ENCODE peak calls at places on chromosome 4, in four cellular contexts. L, Q, S and M are unnamed samples.

GRCh38 chr4:99816611-99817309 is at the start of gene DAPP1:
- DNase-seq in Q (no peak), L (no peak), S (no peak), M (no peak)

GRCh38 chr4:70365479-70365878 is 4.9 kb downstream of the SMR3A start:
- DNase-seq in L (peak), S (no peak), Q (no peak), M (no peak)

GRCh38 chr4:88027611-88028608 is 20.5 kb downstream of the PKD2 start:
- DNase-seq in Q (no peak), L (no peak), S (no peak), M (no peak)

GRCh38 chr4:144720491-144720890 is 74.5 kb downstream of the HHIP start:
- DNase-seq in Q (no peak), S (no peak), L (no peak), M (no peak)

GRCh38 chr4:175330652-175331051 is 412.5 kb downstream of the ADAM29 start:
- DNase-seq in Q (no peak), L (no peak), S (no peak), M (no peak)

GRCh38 chr4:14168919-14169318 is 541.4 kb upstream of the BOD1L1 start:
- DNase-seq in L (no peak), Q (no peak), S (no peak), M (no peak)

GRCh38 chr4:140851032-140851636 is 94.9 kb upstream of the TBC1D9 start:
- DNase-seq in Q (peak), S (peak), L (peak), M (peak)

GRCh38 chr4:54226399-54227260 is 2.5 kb upstream of the PDGFRA start:
- DNase-seq in Q (peak), L (no peak), S (no peak), M (no peak)

GRCh38 chr4:113317523-113317922 is 268.1 kb downstream of the ANK2 start:
- DNase-seq in L (no peak), S (no peak), Q (no peak), M (no peak)

GRCh38 chr4:16225139-16225538 is 1.1 kb downstream of the TAPT1 start:
- DNase-seq in S (no peak), L (no peak), Q (no peak), M (no peak)

GRCh38 chr4:167168611-167169010 is 65.7 kb downstream of the SPOCK3 start:
- DNase-seq in S (no peak), Q (no peak), L (no peak), M (no peak)

GRCh38 chr4:135411251-135411650 is 1209.7 kb upstream of the PABPC4L start:
- DNase-seq in L (no peak), S (no peak), Q (no peak), M (no peak)

GRCh38 chr4:148062301-148062950 is 330.5 kb downstream of the ARHGAP10 start:
- DNase-seq in L (no peak), Q (no peak), S (no peak), M (no peak)

GRCh38 chr4:40446785-40447184 is 111.7 kb downstream of the CHRNA9 start:
- DNase-seq in L (no peak), S (no peak), Q (no peak), M (no peak)

GRCh38 chr4:82044141-82044993 is 329.4 kb downstream of the HNRNPD start:
- DNase-seq in L (no peak), Q (peak), S (no peak), M (peak)

GRCh38 chr4:48315728-48316630 is 25.4 kb upstream of the SLAIN2 start:
- DNase-seq in L (peak), S (peak), Q (peak), M (peak)

GRCh38 chr4:26139310-26139924 is 181.4 kb upstream of the RBPJ start:
- DNase-seq in L (no peak), Q (peak), S (no peak), M (no peak)

GRCh38 chr4:182752158-182752910 is 164.9 kb downstream of the DCTD start:
- DNase-seq in S (no peak), L (no peak), Q (no peak), M (no peak)

GRCh38 chr4:187887886-187888285 is 107.7 kb upstream of the ZFP42 start:
- DNase-seq in Q (no peak), L (no peak), S (no peak), M (no peak)

GRCh38 chr4:52235775-52236174 is 184.7 kb downstream of the SPATA18 start:
- DNase-seq in L (no peak), Q (no peak), S (no peak), M (peak)

GRCh38 chr4:53858744-53859143 is 205.7 kb downstream of the CHIC2 start:
- DNase-seq in Q (no peak), S (no peak), L (no peak), M (no peak)

DNA sequence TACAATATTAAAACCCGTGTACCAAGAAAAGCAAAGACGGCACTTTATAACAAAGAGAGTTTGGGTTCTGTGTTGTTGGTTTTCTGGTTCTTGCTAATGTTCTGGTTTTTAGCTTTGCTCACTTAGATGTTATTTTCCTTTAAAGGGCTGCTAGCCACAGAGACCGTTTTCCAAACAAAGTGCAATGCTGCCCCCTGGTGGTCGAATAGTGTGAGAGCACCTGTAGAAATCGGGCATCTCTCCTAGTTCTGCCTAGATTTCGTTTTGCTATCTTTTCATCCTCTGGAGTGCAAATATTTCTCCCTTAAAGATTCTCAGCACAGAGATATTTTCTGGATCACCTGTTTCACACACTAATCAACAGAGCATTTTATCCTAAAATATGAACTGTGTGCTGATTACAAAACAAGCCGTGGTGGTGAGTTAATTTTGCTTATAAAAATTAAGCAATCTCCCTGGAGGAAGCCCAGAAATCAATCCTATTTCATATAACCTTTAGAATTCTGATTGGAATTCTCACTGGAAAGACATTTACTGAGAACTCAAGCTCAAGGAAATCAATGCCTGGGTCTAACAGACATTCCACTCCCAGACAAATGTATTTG is 334.5 kb upstream of the NOCT start:
- DNase-seq in S (peak), L (peak), Q (peak), M (peak)
- TF ChIP-seq ELF4 in S (no peak), L (no peak), Q (no peak), M (no peak)

GRCh38 chr4:1410491-1411325 is 4.5 kb upstream of the NKX1-1 start:
- DNase-seq in S (peak), Q (peak), L (peak), M (peak)
- TF ChIP-seq ELF4 in S (no peak), Q (peak), L (peak), M (no peak)

GRCh38 chr4:8274772-8275241 is 5.3 kb downstream of the HTRA3 start:
- DNase-seq in Q (no peak), L (no peak), S (no peak), M (no peak)
- TF ChIP-seq ELF4 in Q (no peak), L (no peak), S (no peak), M (no peak)

DNA sequence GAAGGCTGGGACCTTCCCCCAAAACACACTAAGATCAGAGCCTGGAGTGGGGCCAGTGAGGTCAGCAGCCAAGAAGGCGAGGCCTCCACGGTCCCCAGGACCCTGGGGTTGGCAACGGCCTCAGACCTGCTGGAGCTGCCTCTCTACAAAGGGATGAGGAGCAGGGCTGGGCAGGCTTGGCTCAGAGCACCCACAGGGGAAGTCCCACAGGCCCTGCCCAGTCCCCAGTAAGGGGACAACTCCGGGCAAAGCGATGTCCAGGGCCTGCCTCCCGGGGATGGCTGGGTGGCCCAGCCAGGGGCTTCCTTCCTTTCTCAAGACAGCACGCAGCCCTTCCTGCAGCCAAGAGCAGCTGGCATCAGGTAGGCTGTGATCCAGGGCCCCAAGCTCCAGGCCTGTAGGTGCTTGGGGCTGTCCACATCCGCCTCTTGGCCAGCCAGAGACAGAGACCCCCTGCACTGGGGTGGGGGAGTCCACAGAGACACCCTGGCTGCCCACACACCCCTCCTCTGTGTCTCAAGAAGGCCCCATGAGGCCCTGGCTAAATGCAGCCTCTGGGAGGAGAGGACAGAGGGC is 5.7 kb downstream of the MXD4 start:
- DNase-seq in L (no peak), Q (no peak), S (no peak), M (no peak)
- TF ChIP-seq ELF4 in L (no peak), Q (no peak), S (no peak), M (no peak)

GRCh38 chr4:123833156-123833555 is 436.6 kb downstream of the SPRY1 start:
- DNase-seq in Q (no peak), S (no peak), L (no peak), M (no peak)
- TF ChIP-seq ELF4 in Q (no peak), S (no peak), L (no peak), M (no peak)

DNA sequence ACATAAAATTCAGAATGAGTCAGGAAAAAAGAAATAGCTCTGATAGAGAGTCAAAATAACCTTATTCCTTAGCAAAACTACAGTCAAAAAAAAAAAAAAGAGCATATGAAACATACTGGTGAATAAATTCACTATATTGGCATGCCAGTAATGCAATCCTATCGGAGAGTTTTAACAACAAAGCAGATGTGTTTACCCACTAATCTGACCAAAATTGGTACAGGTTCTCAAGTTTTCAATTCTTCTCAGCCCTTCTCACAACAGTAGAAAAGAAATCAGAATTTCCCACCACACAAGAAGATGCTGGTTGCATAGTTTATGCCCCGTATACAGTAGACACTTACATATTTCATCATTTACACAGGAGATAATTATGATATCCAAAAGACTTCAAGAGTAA is 59.4 kb downstream of the LCORL start:
- DNase-seq in L (no peak), Q (no peak), S (no peak), M (no peak)
- TF ChIP-seq ELF4 in L (no peak), Q (no peak), S (no peak), M (no peak)

GRCh38 chr4:180234730-180235129 is 2008.5 kb upstream of the TENM3 start:
- DNase-seq in Q (no peak), L (no peak), S (no peak), M (no peak)
- TF ChIP-seq ELF4 in Q (no peak), L (no peak), S (no peak), M (no peak)

DNA sequence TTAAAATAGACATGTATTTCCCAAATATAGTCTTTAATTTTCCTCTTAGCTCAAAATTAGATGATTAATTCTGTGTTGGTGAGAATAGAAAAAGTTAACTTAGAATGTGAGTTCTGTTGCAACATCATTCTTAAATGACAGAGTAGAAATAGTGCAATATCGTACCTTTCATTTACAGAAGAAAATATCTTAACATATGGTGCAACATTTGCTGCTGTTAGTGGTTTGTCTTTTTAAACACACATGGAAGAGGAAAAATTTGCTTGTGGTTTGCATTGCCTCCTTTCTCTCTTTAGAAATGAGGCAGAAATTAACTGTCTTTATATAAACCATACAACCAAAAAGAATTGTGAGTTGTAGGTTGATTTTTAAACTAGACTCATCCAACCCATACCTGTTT is 39.3 kb upstream of the FHDC1 start:
- DNase-seq in S (no peak), L (no peak), Q (no peak), M (no peak)
- TF ChIP-seq ELF4 in S (no peak), L (no peak), Q (no peak), M (no peak)